ENCODE peak calls at places on chromosomes 7 and 10, in six cellular contexts. R is endothelial cell of umbilical vein; F is fibroblast of lung; S is mammary epithelial cell; E is left ventricle myocardium inferior; B is CD8-positive, alpha-beta T cell. Q is an unnamed sample. For H3K36me3, the result is how much of the 10 kb centered on the place peaks cover.

GRCh38 chr7:2711895-2712675 is 24.1 kb downstream of the AMZ1 start:
- DNase-seq in R (no peak), F (no peak), S (no peak), E (no peak), B (no peak), Q (no peak)

GRCh38 chr7:81053623-81054022 is 134.8 kb upstream of the SEMA3C start:
- DNase-seq in R (no peak), F (peak), S (no peak), E (no peak), B (no peak), Q (no peak)

GRCh38 chr7:22141355-22141754 is 195.7 kb upstream of the CDCA7L start:
- DNase-seq in R (no peak), F (no peak), S (no peak), E (no peak), B (no peak), Q (no peak)

GRCh38 chr10:7538970-7539694 is 127.6 kb downstream of the ITIH5 start:
- DNase-seq in R (no peak), F (no peak), S (no peak), E (no peak), B (no peak), Q (no peak)

GRCh38 chr7:83672157-83672556 is 23.2 kb upstream of the SEMA3E start:
- DNase-seq in R (no peak), F (no peak), S (no peak), E (no peak), B (no peak), Q (no peak)

GRCh38 chr7:30164567-30164966 is 29.8 kb downstream of the MTURN start:
- DNase-seq in R (peak), F (peak), S (peak), E (no peak), B (no peak), Q (no peak)

GRCh38 chr7:1251796-1252542 is 19.3 kb downstream of the UNCX start:
- DNase-seq in R (no peak), F (no peak), S (no peak), E (no peak), B (no peak), Q (no peak)

GRCh38 chr10:23918839-23919238 is 290.1 kb upstream of the KIAA1217 start:
- DNase-seq in R (no peak), F (peak), S (peak), E (no peak), B (no peak), Q (no peak)

DNA sequence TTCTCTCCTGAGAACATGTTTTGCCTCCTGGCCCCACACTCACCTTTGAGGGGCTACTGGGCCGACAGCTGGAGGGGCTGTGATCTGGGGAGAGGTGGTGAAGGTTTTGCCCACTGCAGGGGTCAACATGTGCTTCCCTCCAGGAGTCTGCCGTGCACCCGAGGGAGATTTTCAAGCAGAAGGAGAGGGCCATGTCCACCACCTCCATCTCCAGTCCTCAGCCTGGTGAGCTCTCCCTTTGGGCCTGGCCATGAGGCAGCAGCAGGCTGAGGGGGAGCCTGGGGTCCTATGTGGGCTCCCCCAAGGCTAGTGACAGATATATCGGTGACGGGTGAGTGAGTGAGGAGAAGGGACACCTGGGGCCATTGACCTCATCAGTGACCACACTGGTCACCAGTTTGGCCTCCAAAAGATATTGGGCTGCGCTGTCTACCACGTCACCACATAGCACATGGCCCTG is 6.6 kb downstream of the PGAM2 start:
- DNase-seq in R (no peak), F (no peak), S (no peak), E (peak), B (no peak), Q (no peak)
- H3K36me3 ChIP-seq in R (under half), F (under half), S (under half), E (half or more), B (half or more), Q (half or more)

GRCh38 chr7:44654255-44654791 is 47.9 kb downstream of the OGDH start:
- DNase-seq in R (no peak), F (no peak), S (no peak), E (peak), B (no peak), Q (no peak)
- H3K36me3 ChIP-seq in R (under half), F (under half), S (under half), E (half or more), B (under half), Q (under half)

GRCh38 chr10:78772986-78773530 is 295.7 kb upstream of the ZMIZ1 start:
- DNase-seq in R (no peak), F (no peak), S (no peak), E (no peak), B (no peak), Q (no peak)

GRCh38 chr10:78776746-78777145 is 292.0 kb upstream of the ZMIZ1 start:
- DNase-seq in R (no peak), F (no peak), S (no peak), E (no peak), B (no peak), Q (no peak)

GRCh38 chr10:78774614-78774998 is 294.2 kb upstream of the ZMIZ1 start:
- DNase-seq in R (no peak), F (no peak), S (no peak), E (no peak), B (no peak), Q (no peak)

GRCh38 chr10:78775891-78776290 is 292.9 kb upstream of the ZMIZ1 start:
- DNase-seq in R (no peak), F (no peak), S (no peak), E (no peak), B (no peak), Q (no peak)

GRCh38 chr10:78774999-78775711 is 293.6 kb upstream of the ZMIZ1 start:
- DNase-seq in R (no peak), F (peak), S (no peak), E (no peak), B (no peak), Q (peak)
- H3K36me3 ChIP-seq in R (under half), F (under half), S (under half), E (under half), B (under half), Q (under half)

GRCh38 chr7:135602304-135602703 is 44.6 kb downstream of the NUP205 start:
- DNase-seq in R (no peak), F (peak), S (peak), E (no peak), B (no peak), Q (no peak)

GRCh38 chr7:135601182-135601581 is 43.5 kb downstream of the NUP205 start:
- DNase-seq in R (no peak), F (peak), S (peak), E (no peak), B (no peak), Q (no peak)

GRCh38 chr7:135597926-135598305 is 40.2 kb downstream of the NUP205 start:
- DNase-seq in R (no peak), F (no peak), S (no peak), E (no peak), B (no peak), Q (no peak)

GRCh38 chr7:135597181-135597925 is 39.6 kb downstream of the NUP205 start:
- DNase-seq in R (no peak), F (peak), S (no peak), E (no peak), B (no peak), Q (no peak)

GRCh38 chr7:135599471-135599870 is 41.8 kb downstream of the NUP205 start:
- DNase-seq in R (no peak), F (no peak), S (no peak), E (no peak), B (no peak), Q (no peak)
- H3K36me3 ChIP-seq in R (under half), F (under half), S (under half), E (half or more), B (under half), Q (half or more)